ENCODE peak calls at places on chromosome 21, in five cellular contexts. S is activated T-helper 9 cell treated with anti-CD3 and anti-CD28 coated beads, Interleukin-2, amount 50 U/mL, for 16 hours; I is mesendoderm; G is AML-193; P is T-helper 1 cell. D is an unnamed sample.

GRCh38 chr21:36471254-36471723 is 8.6 kb downstream of the CLDN14 start:
- DNase-seq in I (no peak), G (no peak), S (no peak), P (no peak), D (no peak)

GRCh38 chr21:10521091-10521598 is at the start of gene TPTE:
- DNase-seq in S (no peak), I (no peak), P (no peak), G (no peak), D (no peak)

GRCh38 chr21:16181024-16181423 is 451.2 kb downstream of the USP25 start:
- DNase-seq in I (no peak), S (no peak), G (no peak), P (no peak), D (no peak)

GRCh38 chr21:40383951-40384350 is 463.0 kb downstream of the DSCAM start:
- DNase-seq in G (no peak), S (no peak), P (no peak), I (no peak), D (no peak)

GRCh38 chr21:26587621-26588260 is 14.7 kb upstream of the CYYR1 start:
- DNase-seq in I (no peak), G (no peak), S (no peak), P (no peak), D (no peak)

GRCh38 chr21:33901421-33902288 is 13.9 kb downstream of the ATP5PO start:
- DNase-seq in P (no peak), S (no peak), I (peak), G (peak), D (no peak)

GRCh38 chr21:16978309-16978895 is 534.4 kb upstream of the CXADR start:
- DNase-seq in I (no peak), P (no peak), S (no peak), G (no peak), D (no peak)

GRCh38 chr21:31198575-31198974 is 145.5 kb downstream of the TIAM1 start:
- DNase-seq in S (no peak), P (no peak), G (peak), I (peak), D (no peak)

GRCh38 chr21:17679002-17679600 is 66.4 kb upstream of the BTG3 start:
- DNase-seq in P (no peak), I (peak), S (no peak), G (peak), D (no peak)

GRCh38 chr21:42796327-42797062 is 82.8 kb downstream of the WDR4 start:
- DNase-seq in S (no peak), G (no peak), I (peak), P (no peak), D (no peak)

GRCh38 chr21:38800924-38801744 is 4.6 kb upstream of the ETS2 start:
- DNase-seq in G (no peak), P (no peak), I (no peak), S (no peak), D (no peak)

GRCh38 chr21:15051652-15052554 is 12.9 kb downstream of the NRIP1 start:
- DNase-seq in P (no peak), I (peak), S (no peak), G (no peak), D (no peak)

GRCh38 chr21:30434033-30434631 is 4.1 kb downstream of the KRTAP13-4 start:
- DNase-seq in I (peak), G (peak), S (no peak), P (no peak), D (no peak)

GRCh38 chr21:39319814-39320332 is 6.4 kb upstream of the BRWD1 start:
- DNase-seq in I (no peak), P (no peak), S (no peak), G (no peak), D (no peak)

GRCh38 chr21:42066521-42066920 is 4.6 kb upstream of the UMODL1 start:
- DNase-seq in P (no peak), G (no peak), I (peak), S (no peak), D (no peak)

GRCh38 chr21:45551316-45551715 is 9.1 kb upstream of the SLC19A1 start:
- DNase-seq in I (no peak), S (no peak), P (no peak), G (peak), D (no peak)

GRCh38 chr21:33261635-33262034 is 4.5 kb upstream of the IL10RB start:
- DNase-seq in G (peak), S (no peak), I (no peak), P (no peak), D (no peak)

GRCh38 chr21:15520811-15521643 is 208.8 kb upstream of the USP25 start:
- DNase-seq in G (peak), I (peak), S (no peak), P (no peak), D (no peak)

GRCh38 chr21:19607983-19608668 is 1204.5 kb upstream of the TMPRSS15 start:
- DNase-seq in I (peak), P (no peak), G (no peak), S (no peak), D (no peak)

GRCh38 chr21:40299441-40299840 is 432.2 kb downstream of the PCP4 start:
- DNase-seq in G (no peak), I (no peak), S (no peak), P (no peak), D (no peak)

GRCh38 chr21:31335957-31336738 is 7.9 kb downstream of the TIAM1 start:
- DNase-seq in G (no peak), P (no peak), S (no peak), I (no peak), D (no peak)

GRCh38 chr21:28776251-28776650 is 216.4 kb downstream of the LTN1 start:
- DNase-seq in G (no peak), P (no peak), I (no peak), S (no peak), D (no peak)

GRCh38 chr21:41241341-41241740 is 73.4 kb downstream of the BACE2 start:
- DNase-seq in S (no peak), P (no peak), I (no peak), G (no peak), D (no peak)

GRCh38 chr21:31682625-31683024 is 23.1 kb downstream of the SOD1 start:
- DNase-seq in S (no peak), I (no peak), G (no peak), P (no peak), D (no peak)

GRCh38 chr21:42496839-42497202 is 797 bp upstream of the RSPH1 start:
- DNase-seq in I (no peak), S (no peak), P (no peak), G (no peak), D (no peak)

GRCh38 chr21:32386195-32386870 is 6.5 kb downstream of the URB1 start:
- DNase-seq in S (no peak), G (no peak), I (no peak), P (no peak), D (no peak)